ENCODE peak calls at places on chromosomes 6 and 20, in four cellular contexts. C is neural progenitor cell, Z is GM23248, Q is upper lobe of left lung. B is an unnamed sample.
A peak's percentile ranks its signal among the peaks of the same experiment; 100 is the strongest.

GRCh38 chr6:108739496-108740330 is 108.5 kb upstream of the ARMC2 start:
- DNase-seq in Z (no peak), Q (no peak), C (no peak), B (peak; percentile 57)

GRCh38 chr6:144478487-144478886 is 193.4 kb downstream of the UTRN start:
- DNase-seq in Z (peak; percentile 39), C (no peak), Q (no peak), B (no peak)

GRCh38 chr20:48019496-48019895 is 234.2 kb upstream of the SULF2 start:
- DNase-seq in C (no peak), Q (no peak), Z (no peak), B (no peak)

GRCh38 chr6:84777888-84778287 is 13.5 kb upstream of the TBX18 start:
- DNase-seq in Q (no peak), C (no peak), Z (peak; percentile 92), B (no peak)

GRCh38 chr6:137808191-137808590 is 58.9 kb upstream of the TNFAIP3 start:
- DNase-seq in Q (no peak), Z (peak; percentile 79), C (no peak), B (no peak)

GRCh38 chr6:106087548-106088325 is 1.6 kb downstream of the PRDM1 start:
- DNase-seq in C (peak; percentile 72), Q (peak; percentile 56), Z (peak; percentile 88), B (no peak)

GRCh38 chr20:53264604-53265003 is 292.4 kb downstream of the TSHZ2 start:
- DNase-seq in Z (no peak), C (no peak), Q (no peak), B (no peak)

GRCh38 chr6:9848094-9848493 is 566.8 kb downstream of the TFAP2A start:
- DNase-seq in Z (peak; percentile 48), Q (no peak), C (no peak), B (no peak)

GRCh38 chr6:10687582-10687981 is 6.8 kb downstream of the C6orf52 start:
- DNase-seq in Q (no peak), Z (no peak), C (no peak), B (no peak)

GRCh38 chr6:159212026-159212425 is 42.8 kb downstream of the FNDC1 start:
- DNase-seq in Q (peak; percentile 29), C (no peak), Z (no peak), B (no peak)

GRCh38 chr6:47524136-47524840 is 46.7 kb downstream of the CD2AP start:
- DNase-seq in Z (peak; percentile 29), Q (no peak), C (no peak), B (no peak)

GRCh38 chr6:36387440-36388303 is at the start of gene ETV7:
- DNase-seq in Q (peak; percentile 35), Z (peak; percentile 70), C (peak; percentile 53), B (no peak)

GRCh38 chr20:53628076-53628475 is 34.4 kb upstream of the ZNF217 start:
- DNase-seq in Z (no peak), C (no peak), Q (peak; percentile 2), B (peak; percentile 4)

GRCh38 chr20:57387945-57388351 is 3.2 kb upstream of the RBM38 start:
- DNase-seq in C (no peak), Q (peak; percentile 3), Z (no peak), B (no peak)

GRCh38 chr6:3610206-3610605 is 141.3 kb downstream of the PXDC1 start:
- DNase-seq in Z (no peak), C (no peak), Q (no peak), B (peak; percentile 5)

GRCh38 chr20:32359633-32360332 is 1.7 kb downstream of the ASXL1 start:
- DNase-seq in C (peak; percentile 42), Q (no peak), Z (peak; percentile 69), B (no peak)

GRCh38 chr6:4856779-4857178 is 80.6 kb downstream of the CDYL start:
- DNase-seq in C (no peak), Q (no peak), Z (peak; percentile 9), B (no peak)

GRCh38 chr20:6074145-6074561 is 20.3 kb upstream of the LRRN4 start:
- DNase-seq in Q (no peak), Z (no peak), C (peak; percentile 18), B (no peak)

GRCh38 chr20:37535443-37536132 is 7.9 kb upstream of the BLCAP start:
- DNase-seq in Z (no peak), C (no peak), Q (peak; percentile 44), B (peak; percentile 25)

GRCh38 chr20:56537997-56538396 is 5.0 kb downstream of the FAM209B start:
- DNase-seq in Q (no peak), Z (no peak), C (no peak), B (no peak)

GRCh38 chr6:10951675-10952282 is 64.9 kb downstream of the SYCP2L start:
- DNase-seq in Q (no peak), Z (peak; percentile 78), C (peak; percentile 47), B (no peak)

GRCh38 chr20:41045680-41046079 is 17.1 kb downstream of the TOP1 start:
- DNase-seq in Q (no peak), C (no peak), Z (no peak), B (no peak)

GRCh38 chr6:127938701-127939100 is 37.8 kb upstream of the THEMIS start:
- DNase-seq in C (no peak), Q (no peak), Z (peak; percentile 75), B (no peak)

GRCh38 chr20:7226156-7226555 is 458.7 kb downstream of the BMP2 start:
- DNase-seq in Q (no peak), C (no peak), Z (no peak), B (no peak)
- H3K4me1 ChIP-seq in Q (no peaks in the 10 kb centered on the region), C (no peaks in the 10 kb centered on the region), Z (no peaks in the 10 kb centered on the region), B (no peaks in the 10 kb centered on the region)

GRCh38 chr20:51629399-51630058 is 87.0 kb upstream of the NFATC2 start:
- DNase-seq in Z (no peak), C (no peak), Q (no peak), B (no peak)

GRCh38 chr20:51634257-51634656 is 91.7 kb upstream of the NFATC2 start:
- DNase-seq in Z (no peak), Q (no peak), C (no peak), B (no peak)

GRCh38 chr20:51631011-51631950 is 88.8 kb upstream of the NFATC2 start:
- DNase-seq in Q (peak; percentile 32), C (no peak), Z (peak; percentile 96), B (peak; percentile 25)

GRCh38 chr20:51633430-51633829 is 90.9 kb upstream of the NFATC2 start:
- DNase-seq in Z (no peak), Q (no peak), C (no peak), B (no peak)

DNA sequence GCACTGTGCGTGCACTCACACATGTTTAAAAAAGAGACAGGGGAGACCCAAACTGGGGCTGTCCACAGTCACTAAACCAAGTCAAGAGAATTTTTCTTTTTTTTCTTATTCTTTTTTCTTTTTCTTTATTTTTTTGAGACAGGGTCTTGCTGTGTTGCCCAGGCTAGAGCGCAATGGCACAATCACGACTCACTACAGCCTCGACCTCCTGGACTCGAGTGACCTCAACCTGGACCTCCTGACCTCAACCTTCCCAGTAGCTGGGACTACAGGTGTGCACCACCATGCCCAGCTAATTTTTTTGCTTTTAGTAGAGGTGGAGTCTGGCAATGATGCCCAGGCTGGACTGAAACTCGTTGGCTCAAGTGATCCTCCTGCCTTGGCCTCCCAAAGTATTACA is 89.4 kb upstream of the NFATC2 start:
- DNase-seq in Q (no peak), Z (no peak), C (no peak), B (no peak)
- H3K4me1 ChIP-seq in Q (peaks cover 10% of the 10 kb centered on the region), Z (peaks cover 15% of the 10 kb centered on the region), C (no peaks in the 10 kb centered on the region), B (peaks cover 21% of the 10 kb centered on the region)

GRCh38 chr20:49624317-49624716 is 56.4 kb upstream of the PTGIS start:
- DNase-seq in C (no peak), Z (no peak), Q (no peak), B (no peak)

GRCh38 chr20:49618289-49618688 is 50.4 kb upstream of the PTGIS start:
- DNase-seq in C (no peak), Z (no peak), Q (no peak), B (no peak)

GRCh38 chr20:49622243-49622642 is 54.3 kb upstream of the PTGIS start:
- DNase-seq in Q (no peak), C (no peak), Z (no peak), B (no peak)

GRCh38 chr20:49619113-49620048 is 51.4 kb upstream of the PTGIS start:
- DNase-seq in Z (no peak), Q (no peak), C (no peak), B (no peak)

DNA sequence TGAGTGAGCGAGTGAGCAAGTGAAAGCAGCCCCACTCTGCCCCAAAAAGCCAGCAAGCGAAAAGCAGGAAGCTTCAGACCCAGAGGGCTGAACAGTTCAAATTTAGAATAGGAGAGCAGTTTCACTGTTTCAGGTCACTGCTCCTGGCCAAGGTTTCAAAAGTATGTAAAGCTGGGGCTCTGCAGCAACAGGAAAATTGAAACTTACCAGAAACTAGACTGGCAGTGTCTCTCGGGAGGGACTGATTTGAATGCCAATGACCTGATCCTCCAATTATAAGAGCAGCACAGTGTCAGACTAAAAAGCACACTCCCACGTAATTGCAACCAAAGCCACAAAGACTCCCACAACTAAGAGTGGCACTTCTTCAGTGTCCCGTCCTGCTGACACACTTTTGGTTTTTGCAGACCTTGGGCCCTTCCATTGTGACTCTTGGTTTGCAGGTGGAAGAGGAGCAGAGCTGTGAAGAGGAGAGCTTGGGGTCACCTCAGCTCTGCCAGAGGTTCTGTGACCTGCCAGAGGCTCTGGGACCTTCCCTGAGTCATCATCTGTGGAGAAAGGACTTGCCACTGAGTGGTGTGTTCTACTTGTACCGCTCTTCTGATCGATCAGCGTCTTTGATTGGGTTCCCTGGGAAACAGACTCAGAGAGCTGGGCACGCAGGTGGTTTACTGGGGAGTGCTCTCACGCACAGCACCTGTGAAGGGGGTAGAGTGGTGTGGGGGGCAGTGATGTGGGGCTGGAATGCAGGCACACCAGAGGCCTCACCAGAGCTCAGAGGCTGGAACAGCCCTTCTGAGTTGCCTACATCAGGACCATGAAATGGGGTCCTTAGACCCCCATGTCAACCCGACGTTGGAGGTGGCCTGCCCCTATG is 52.7 kb upstream of the PTGIS start:
- DNase-seq in Q (no peak), Z (no peak), C (no peak), B (no peak)
- H3K4me1 ChIP-seq in Q (peaks cover 4% of the 10 kb centered on the region), Z (no peaks in the 10 kb centered on the region), C (peaks cover under 1% of the 10 kb centered on the region), B (no peaks in the 10 kb centered on the region)

DNA sequence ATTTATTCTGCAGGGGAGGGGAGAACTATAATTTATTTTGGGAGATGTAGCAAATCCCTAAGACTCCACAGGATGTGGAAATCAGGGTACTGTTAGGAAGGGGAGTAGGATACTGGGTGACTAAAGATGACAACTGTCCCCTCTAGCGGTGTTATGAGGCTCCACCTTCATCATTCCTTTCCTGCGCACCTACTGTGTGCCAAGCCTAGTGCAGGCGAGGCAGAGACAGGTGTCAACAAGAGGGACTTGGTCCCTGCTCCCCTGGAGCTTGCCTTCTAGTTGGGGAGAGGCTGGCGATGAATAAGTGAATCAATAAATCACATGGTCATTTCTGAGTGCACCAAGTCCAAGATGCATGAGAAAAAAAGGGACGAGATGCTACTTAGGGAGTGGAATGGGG is 65.5 kb downstream of the STK35 start:
- DNase-seq in Z (no peak), Q (no peak), C (no peak), B (no peak)
- H3K4me1 ChIP-seq in Z (no peaks in the 10 kb centered on the region), Q (no peaks in the 10 kb centered on the region), C (no peaks in the 10 kb centered on the region), B (no peaks in the 10 kb centered on the region)

B was measured in ascending aorta.